ENCODE peak calls at places on chromosome 1, in four cellular contexts. O is uterus, D is AG04450, F is ascending aorta. I is an unnamed sample.

GRCh38 chr1:15380606-15381508 is 28.8 kb upstream of the EFHD2 start:
- DNase-seq in D (no peak), O (no peak), F (no peak), I (no peak)

GRCh38 chr1:20153000-20153418 is 13.9 kb downstream of the PLA2G2F start:
- DNase-seq in D (no peak), O (no peak), F (peak; percentile 71), I (no peak)

GRCh38 chr1:66930823-66931174 is 6.0 kb downstream of the MIER1 start:
- DNase-seq in D (no peak), F (no peak), O (no peak), I (no peak)

GRCh38 chr1:20380175-20380574 is 89.5 kb downstream of the VWA5B1 start:
- DNase-seq in F (no peak), D (no peak), O (no peak), I (no peak)

GRCh38 chr1:172883387-172883791 is 167.4 kb downstream of the TNFSF18 start:
- DNase-seq in O (no peak), D (no peak), F (no peak), I (no peak)

GRCh38 chr1:903721-904270 is 19.9 kb upstream of the SAMD11 start:
- DNase-seq in D (no peak), F (no peak), O (peak; percentile 15), I (no peak)

GRCh38 chr1:212951058-212951923 is 950 bp downstream of the VASH2 start:
- DNase-seq in F (no peak), O (no peak), D (no peak), I (no peak)

GRCh38 chr1:200867018-200867811 is 5.6 kb upstream of the GPR25 start:
- DNase-seq in O (no peak), F (no peak), D (no peak), I (peak; percentile 21)

GRCh38 chr1:232145768-232146167 is 484.2 kb downstream of the SIPA1L2 start:
- DNase-seq in D (no peak), O (no peak), F (no peak), I (no peak)

GRCh38 chr1:204153667-204154066 is 1.8 kb upstream of the ETNK2 start:
- DNase-seq in O (no peak), D (no peak), F (no peak), I (no peak)

GRCh38 chr1:241215203-241215602 is 141.8 kb downstream of the RGS7 start:
- DNase-seq in O (no peak), F (no peak), D (no peak), I (peak; percentile 1)

GRCh38 chr1:39080269-39080826 is 54.2 kb downstream of the NDUFS5 start:
- DNase-seq in F (no peak), D (no peak), O (no peak), I (no peak)

GRCh38 chr1:118223426-118223825 is 38.4 kb upstream of the SPAG17 start:
- DNase-seq in F (no peak), D (no peak), O (no peak), I (no peak)

GRCh38 chr1:225780134-225780533 is 2.5 kb downstream of the SRP9 start:
- DNase-seq in O (no peak), D (no peak), F (no peak), I (no peak)

GRCh38 chr1:78649628-78650027 is at the start of gene IFI44:
- DNase-seq in O (peak; percentile 81), D (peak; percentile 46), F (peak; percentile 83), I (peak; percentile 63)

GRCh38 chr1:43156026-43156425 is 16.1 kb downstream of the EBNA1BP2 start:
- DNase-seq in D (no peak), F (no peak), O (no peak), I (no peak)

GRCh38 chr1:209607102-209607794 is 23.7 kb downstream of the CAMK1G start:
- DNase-seq in O (no peak), D (no peak), F (no peak), I (no peak)

DNA sequence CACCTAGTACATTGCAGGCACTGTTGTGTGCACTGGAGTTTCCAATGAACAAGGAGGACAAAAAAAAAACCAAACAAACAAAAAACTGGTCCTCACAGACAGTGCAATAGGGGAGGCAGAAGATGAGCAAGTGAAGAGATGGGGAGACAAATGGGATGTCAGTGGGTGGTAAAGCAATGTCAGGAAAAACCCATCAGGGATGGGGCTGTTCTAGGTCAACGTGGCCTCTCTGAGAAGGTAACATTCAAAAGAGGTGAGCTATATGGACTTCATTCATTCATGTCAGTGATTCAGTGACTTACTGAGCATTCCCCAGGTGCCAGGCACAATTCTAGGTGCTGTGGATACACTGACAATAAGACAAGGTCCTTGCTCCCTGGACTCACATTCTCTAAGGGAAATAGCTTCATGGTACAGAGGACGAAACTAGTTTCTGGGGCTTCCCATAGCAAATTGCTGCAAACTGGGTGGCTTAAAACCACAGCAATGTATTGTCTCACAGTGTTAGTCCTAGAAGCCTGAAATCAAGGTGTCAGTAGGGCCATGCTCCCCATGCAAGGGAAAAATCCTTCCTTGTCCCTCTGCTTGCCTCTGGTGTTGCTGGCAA is 140.5 kb upstream of the KLHDC7A start:
- DNase-seq in O (no peak), F (no peak), D (no peak), I (no peak)
- H3K4me3 ChIP-seq in O (no peak overlapping the region), F (no peak overlapping the region), D (no peak overlapping the region), I (no peak overlapping the region)

DNA sequence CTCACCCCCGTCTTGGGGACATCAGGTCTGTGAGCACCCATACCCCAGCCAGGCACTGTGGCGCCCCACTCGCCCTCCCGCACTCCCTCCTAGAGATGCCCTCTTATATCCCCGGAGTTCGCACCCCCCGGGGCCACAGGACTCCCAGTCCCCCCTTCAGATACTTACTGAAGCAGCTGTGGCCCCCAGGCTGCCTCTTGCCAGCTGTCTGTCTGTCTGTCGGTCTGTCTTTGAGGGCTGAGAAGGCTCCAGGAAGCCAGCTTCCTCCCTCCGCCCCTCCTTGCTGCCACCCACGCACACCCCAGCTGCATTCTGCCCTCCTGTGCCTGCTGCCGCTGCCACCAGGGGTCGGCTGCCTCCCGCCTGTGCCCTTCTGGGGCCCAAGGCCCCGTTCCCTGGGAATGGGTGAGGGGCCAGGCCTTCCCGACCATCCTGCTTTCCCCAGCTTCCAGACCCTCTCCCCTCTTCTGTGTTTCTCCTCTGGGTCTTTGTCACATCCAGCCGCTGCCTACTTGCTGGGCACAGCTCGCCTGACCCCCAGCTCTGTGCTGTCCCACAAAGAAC is at the start of gene PTPN7:
- DNase-seq in F (no peak), O (no peak), D (no peak), I (no peak)
- TF ChIP-seq CTCF in F (peak; percentile 5), O (no peak), D (no peak), I (no peak)

GRCh38 chr1:168863647-168864234 is 134.7 kb upstream of the DPT start:
- DNase-seq in D (no peak), O (no peak), F (no peak), I (no peak)
- H3K4me3 ChIP-seq in D (no peak overlapping the region), O (no peak overlapping the region), F (no peak overlapping the region), I (no peak overlapping the region)

DNA sequence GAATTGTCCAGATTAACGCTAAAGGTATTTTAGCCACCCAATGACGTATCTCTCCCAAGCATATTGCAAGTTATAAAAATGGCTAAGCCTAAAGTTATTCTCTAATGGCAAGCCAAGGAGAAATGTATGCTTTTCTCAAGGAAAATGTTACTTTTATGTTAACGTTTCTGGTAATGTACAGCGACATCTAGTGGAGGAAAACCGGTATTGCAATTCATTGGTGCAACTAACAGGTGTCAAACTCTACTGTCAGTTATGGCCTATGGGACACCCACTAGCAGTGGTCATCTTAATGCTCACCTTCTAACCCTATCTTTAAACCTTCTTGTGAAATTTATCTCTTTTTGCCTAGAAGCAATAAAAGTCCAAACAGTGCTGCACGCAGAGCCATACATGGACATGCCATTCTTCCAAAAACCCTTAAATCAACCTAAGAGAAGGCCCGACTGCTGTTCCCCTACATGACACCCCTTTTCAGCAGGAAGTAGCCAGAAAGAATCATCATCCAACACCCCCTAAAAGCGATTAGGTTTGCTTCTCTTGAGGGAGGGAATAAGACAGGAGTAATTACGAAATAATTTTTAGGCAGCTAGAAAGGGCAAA is 68.7 kb upstream of the LRIF1 start:
- DNase-seq in D (no peak), F (no peak), O (no peak), I (peak; percentile 33)
- TF ChIP-seq CTCF in D (peak; percentile 73), F (peak; percentile 20), O (peak; percentile 25), I (peak; percentile 79)

GRCh38 chr1:229434005-229434640 is at the start of gene ACTA1:
- DNase-seq in F (no peak), O (no peak), D (no peak), I (no peak)

GRCh38 chr1:229432905-229433304 is 989 bp downstream of the ACTA1 start:
- DNase-seq in F (no peak), O (no peak), D (no peak), I (no peak)

GRCh38 chr1:229434641-229435051 is 752 bp upstream of the ACTA1 start:
- DNase-seq in O (no peak), D (no peak), F (no peak), I (no peak)

GRCh38 chr1:229432116-229432461 is 1.8 kb downstream of the ACTA1 start:
- DNase-seq in F (no peak), D (no peak), O (no peak), I (no peak)

DNA sequence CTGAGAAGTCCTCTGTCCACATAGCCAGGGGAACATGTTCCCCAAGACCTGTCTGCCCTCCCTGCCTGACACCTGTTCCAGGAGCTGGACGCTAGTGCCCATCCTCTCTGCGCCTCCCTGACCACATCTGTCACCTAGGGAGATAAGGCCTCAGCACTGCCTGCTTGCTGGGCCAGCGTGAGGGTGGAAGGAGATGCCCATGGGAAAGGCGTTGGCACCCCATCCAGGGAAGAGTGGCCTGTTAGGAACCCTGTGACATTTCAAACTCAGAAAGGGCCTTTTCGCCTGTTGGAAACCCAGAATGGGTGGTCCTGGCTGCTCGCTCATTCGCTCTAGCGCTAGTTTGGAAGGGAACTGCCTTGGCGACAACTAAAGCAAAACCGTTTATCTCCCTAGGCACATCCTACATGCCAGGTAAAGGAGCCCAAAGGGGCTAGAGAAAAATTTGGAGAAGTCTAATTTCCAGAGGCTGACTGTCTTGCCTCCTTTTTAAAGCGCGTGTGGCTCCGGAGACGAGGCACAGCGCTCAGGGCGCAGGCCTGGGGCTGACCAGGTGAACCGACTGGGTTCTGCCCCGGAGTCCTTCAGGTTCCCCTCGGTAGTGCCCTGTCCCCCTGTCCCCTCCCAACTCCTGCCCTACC is 410 bp downstream of the ACTA1 start:
- DNase-seq in O (no peak), F (no peak), D (no peak), I (no peak)
- H3K4me3 ChIP-seq in O (no peak overlapping the region), F (no peak overlapping the region), D (no peak overlapping the region), I (no peak overlapping the region)

GRCh38 chr1:235908742-235909520 is 42.2 kb upstream of the LYST start:
- DNase-seq in F (peak; percentile 87), D (peak; percentile 29), O (no peak), I (peak; percentile 94)
- TF ChIP-seq CTCF in F (no peak), D (no peak), O (no peak), I (no peak)

GRCh38 chr1:167676916-167677848 is 44.6 kb upstream of the MPZL1 start:
- DNase-seq in O (no peak), F (no peak), D (no peak), I (no peak)
- H3K4me3 ChIP-seq in O (no peak overlapping the region), F (no peak overlapping the region), D (no peak overlapping the region), I (no peak overlapping the region)

GRCh38 chr1:235160965-235161684 is at the start of gene RBM34:
- DNase-seq in D (peak; percentile 74), F (peak; percentile 95), O (peak; percentile 90), I (peak; percentile 93)
- TF ChIP-seq CTCF in D (peak; percentile 26), F (no peak), O (peak; percentile 29), I (peak; percentile 11)

I was measured in fibroblast of villous mesenchyme.